ENCODE peak calls at places on chromosomes 7 and 10, in four cellular contexts. W is HepG2, Y is K562, A is endothelial cell of umbilical vein. D is an unnamed sample.

GRCh38 chr7:21352540-21353387 is 75.1 kb upstream of the SP4 start:
- DNase-seq in W (no peak), Y (no peak), A (no peak), D (peak; percentile 93)

GRCh38 chr7:108455524-108455832 is 758 bp downstream of the NRCAM start:
- DNase-seq in W (no peak), Y (no peak), A (no peak), D (no peak)

GRCh38 chr10:10915215-10915614 is 102.5 kb upstream of the CELF2 start:
- DNase-seq in W (no peak), Y (no peak), A (no peak), D (no peak)

GRCh38 chr7:93048136-93048930 is 69.4 kb downstream of the SAMD9 start:
- DNase-seq in W (no peak), Y (no peak), A (no peak), D (no peak)

GRCh38 chr7:151963895-151964870 is 7.9 kb downstream of the GALNTL5 start:
- DNase-seq in W (no peak), Y (no peak), A (no peak), D (no peak)

GRCh38 chr10:58781873-58782488 is 269.3 kb downstream of the BICC1 start:
- DNase-seq in W (peak; percentile 42), Y (peak; percentile 44), A (peak; percentile 32), D (peak; percentile 8)

GRCh38 chr10:33132626-33133025 is 174.6 kb upstream of the ITGB1 start:
- DNase-seq in W (no peak), Y (no peak), A (no peak), D (no peak)

GRCh38 chr10:72812415-72812797 is 81.1 kb upstream of the OIT3 start:
- DNase-seq in W (no peak), Y (no peak), A (no peak), D (no peak)

GRCh38 chr7:53984776-53985175 is 557.4 kb upstream of the VSTM2A start:
- DNase-seq in W (no peak), Y (no peak), A (no peak), D (no peak)

GRCh38 chr10:23015021-23015707 is 80.2 kb upstream of the MSRB2 start:
- DNase-seq in W (no peak), Y (no peak), A (no peak), D (peak; percentile 72)

GRCh38 chr7:157824011-157824818 is 487.4 kb downstream of the DNAJB6 start:
- DNase-seq in W (no peak), Y (no peak), A (no peak), D (no peak)

GRCh38 chr10:66295602-66296001 is 630.2 kb upstream of the LRRTM3 start:
- DNase-seq in W (no peak), Y (no peak), A (no peak), D (no peak)
- TF ChIP-seq POLR2AphosphoS5 in W (no peak), Y (no peak), A (no peak), D (no peak)

GRCh38 chr7:111954056-111954455 is 252.1 kb downstream of the DOCK4 start:
- DNase-seq in W (no peak), Y (no peak), A (no peak), D (no peak)

GRCh38 chr7:111953611-111954010 is 252.6 kb downstream of the DOCK4 start:
- DNase-seq in W (peak; percentile 77), Y (no peak), A (no peak), D (peak; percentile 8)

GRCh38 chr7:111954474-111955311 is 251.5 kb downstream of the DOCK4 start:
- DNase-seq in W (no peak), Y (no peak), A (peak; percentile 41), D (no peak)

GRCh38 chr7:111951027-111951426 is 255.2 kb downstream of the DOCK4 start:
- DNase-seq in W (no peak), Y (no peak), A (no peak), D (no peak)
- TF ChIP-seq MYC in W (no peak), Y (no peak), A (no peak), D (no peak)

GRCh38 chr10:63265646-63266207 is 132.6 kb downstream of the NRBF2 start:
- DNase-seq in W (no peak), Y (no peak), A (no peak), D (no peak)

GRCh38 chr10:63266337-63267327 is 133.5 kb downstream of the NRBF2 start:
- DNase-seq in W (no peak), Y (no peak), A (peak; percentile 52), D (no peak)

GRCh38 chr10:63268139-63268797 is 135.1 kb downstream of the NRBF2 start:
- DNase-seq in W (peak; percentile 80), Y (no peak), A (no peak), D (no peak)

GRCh38 chr10:63267414-63268138 is 134.4 kb downstream of the NRBF2 start:
- DNase-seq in W (peak; percentile 71), Y (peak; percentile 42), A (peak; percentile 89), D (no peak)

GRCh38 chr10:63268798-63269503 is 135.8 kb downstream of the NRBF2 start:
- DNase-seq in W (peak; percentile 92), Y (peak; percentile 71), A (peak; percentile 98), D (peak; percentile 95)
- TF ChIP-seq POLR2AphosphoS5 in W (peak; percentile 95), Y (peak; percentile 96), A (peak; percentile 97), D (peak; percentile 100)

GRCh38 chr7:55961994-55962393 is 2.4 kb upstream of the NIPSNAP2 start:
- DNase-seq in W (no peak), Y (no peak), A (no peak), D (no peak)
- TF ChIP-seq MYC in W (no peak), Y (no peak), A (no peak), D (no peak)

D was measured in GM12878.